ENCODE peak calls at places on chromosomes 5 and 9, in ten cellular contexts. E is A549; V is heart left ventricle; Q is astrocyte of the spinal cord; T is PC-3; C is hepatocyte; M is CD8-positive, alpha-beta T cell; Z is cardiac fibroblast; U is GM12865; Y is pancreas. W is an unnamed sample.

GRCh38 chr9:19028835-19029451 is 4.1 kb downstream of the SAXO1 start:
- DNase-seq in U (peak; percentile 65), T (peak; percentile 69), Y (peak; percentile 30), Z (peak; percentile 85), Q (peak; percentile 75), E (peak; percentile 66), M (no peak), V (peak; percentile 36), C (peak; percentile 81), W (peak; percentile 79)

GRCh38 chr5:68329554-68329953 is 114.0 kb downstream of the PIK3R1 start:
- DNase-seq in Y (no peak), C (no peak), T (no peak), U (no peak), V (no peak), M (no peak), E (no peak), Q (no peak), Z (no peak), W (no peak)

GRCh38 chr5:179371681-179372675 is 26.7 kb upstream of the ADAMTS2 start:
- DNase-seq in C (no peak), Q (no peak), Z (no peak), M (no peak), Y (peak; percentile 29), V (no peak), T (no peak), U (no peak), E (no peak), W (no peak)

GRCh38 chr9:77892171-77892570 is 139.4 kb downstream of the GNAQ start:
- DNase-seq in C (no peak), T (no peak), Z (no peak), V (no peak), Q (no peak), M (no peak), Y (no peak), E (no peak), U (peak; percentile 70), W (no peak)

GRCh38 chr9:265209-265900 is 50.7 kb downstream of the DOCK8 start:
- DNase-seq in U (no peak), E (no peak), Q (no peak), T (no peak), M (no peak), Z (no peak), C (no peak), Y (no peak), V (no peak), W (no peak)

GRCh38 chr9:126915281-126915816 is 767 bp downstream of the RALGPS1 start:
- DNase-seq in Y (peak; percentile 87), T (peak; percentile 61), Z (no peak), V (peak; percentile 31), C (peak; percentile 94), Q (no peak), U (peak; percentile 35), E (no peak), M (no peak), W (peak; percentile 34)

GRCh38 chr9:126363847-126364671 is 37.4 kb downstream of the MVB12B start:
- DNase-seq in T (peak; percentile 95), E (peak; percentile 50), V (no peak), M (no peak), Y (no peak), Q (peak; percentile 60), C (no peak), U (no peak), Z (peak; percentile 26), W (no peak)

GRCh38 chr5:76473676-76474075 is 70.6 kb downstream of the IQGAP2 start:
- DNase-seq in U (peak; percentile 31), E (no peak), Q (no peak), Y (no peak), T (no peak), Z (no peak), M (peak; percentile 38), C (no peak), V (no peak), W (no peak)

GRCh38 chr5:165286692-165287091 is 1781.3 kb downstream of the MAT2B start:
- DNase-seq in Y (no peak), Q (no peak), T (no peak), V (no peak), Z (no peak), C (no peak), U (no peak), M (no peak), E (no peak), W (no peak)

GRCh38 chr5:17178316-17178715 is 39.1 kb upstream of the BASP1 start:
- DNase-seq in Z (no peak), U (no peak), T (no peak), C (no peak), Q (no peak), M (no peak), E (no peak), V (no peak), Y (no peak), W (no peak)

DNA sequence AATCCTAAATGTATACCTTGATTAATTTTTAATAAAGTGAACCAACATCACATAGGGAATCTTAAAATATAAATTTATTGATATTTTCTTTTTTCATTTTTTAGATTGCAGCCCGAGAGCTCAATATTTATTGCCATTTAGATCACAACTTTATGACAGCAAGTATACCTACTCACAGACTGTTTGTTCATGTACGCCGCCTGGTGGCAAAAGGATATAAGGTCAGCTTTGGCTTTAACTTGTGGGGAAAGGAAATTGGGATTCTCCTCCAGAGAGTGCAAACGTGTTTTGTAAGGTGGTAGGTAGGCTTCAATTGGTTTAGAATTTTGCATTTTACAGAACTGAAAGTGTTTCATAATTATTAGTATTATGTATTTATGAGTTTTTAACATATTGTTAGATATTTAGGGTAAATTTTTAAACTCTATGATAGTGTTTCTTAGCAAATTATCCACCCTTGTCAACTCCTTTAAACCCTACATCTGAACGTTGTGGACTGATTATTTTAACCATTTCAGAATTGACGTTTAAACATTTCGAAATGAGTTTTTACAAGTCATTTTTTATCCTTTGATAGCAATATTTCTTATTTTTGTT is 17.5 kb upstream of the DHFR start:
- DNase-seq in C (peak; percentile 84), U (peak; percentile 77), V (peak; percentile 58), E (peak; percentile 79), Z (peak; percentile 86), Q (peak; percentile 68), Y (peak; percentile 63), M (no peak), T (peak; percentile 79), W (peak; percentile 88)
- TF ChIP-seq CTCF in C (peak; percentile 89), U (peak; percentile 81), V (peak; percentile 85), E (peak; percentile 84), Z (peak; percentile 86), Q (peak; percentile 90), Y (peak; percentile 72), M (peak; percentile 88), T (peak; percentile 63), W (peak; percentile 54)

GRCh38 chr9:37942616-37943328 is 38.8 kb upstream of the SLC25A51 start:
- DNase-seq in C (no peak), Q (no peak), E (no peak), M (no peak), V (no peak), Y (no peak), Z (no peak), T (peak; percentile 39), U (no peak), W (peak; percentile 36)
- TF ChIP-seq CTCF in C (no peak), Q (no peak), E (no peak), M (no peak), V (no peak), Y (no peak), Z (no peak), T (no peak), U (no peak), W (no peak)

DNA sequence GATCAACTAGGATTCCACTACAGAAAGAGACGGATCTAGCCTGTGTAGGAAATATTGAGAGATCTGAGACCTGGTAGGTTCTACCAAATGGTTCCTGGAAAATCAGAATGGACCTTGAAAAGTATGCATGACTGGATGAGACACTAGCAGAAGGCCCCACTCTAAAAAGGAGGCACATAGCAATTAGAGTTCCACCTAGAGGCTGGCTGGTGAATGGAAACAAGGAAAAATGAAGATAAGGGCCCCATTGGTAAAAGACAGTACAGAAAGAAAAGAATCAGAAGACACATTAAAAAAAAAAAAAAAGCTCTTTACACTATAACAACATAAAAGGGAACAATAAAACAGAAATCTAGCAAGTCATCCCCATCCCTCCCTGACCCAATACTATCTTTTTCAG is 518.5 kb downstream of the NR2F1-AS1 start:
- DNase-seq in C (no peak), U (peak; percentile 6), Y (no peak), Q (no peak), T (peak; percentile 48), Z (peak; percentile 33), M (no peak), E (peak; percentile 23), V (no peak), W (peak; percentile 38)
- TF ChIP-seq CTCF in C (no peak), U (no peak), Y (no peak), Q (peak; percentile 33), T (peak; percentile 61), Z (peak; percentile 36), M (no peak), E (no peak), V (no peak), W (no peak)

DNA sequence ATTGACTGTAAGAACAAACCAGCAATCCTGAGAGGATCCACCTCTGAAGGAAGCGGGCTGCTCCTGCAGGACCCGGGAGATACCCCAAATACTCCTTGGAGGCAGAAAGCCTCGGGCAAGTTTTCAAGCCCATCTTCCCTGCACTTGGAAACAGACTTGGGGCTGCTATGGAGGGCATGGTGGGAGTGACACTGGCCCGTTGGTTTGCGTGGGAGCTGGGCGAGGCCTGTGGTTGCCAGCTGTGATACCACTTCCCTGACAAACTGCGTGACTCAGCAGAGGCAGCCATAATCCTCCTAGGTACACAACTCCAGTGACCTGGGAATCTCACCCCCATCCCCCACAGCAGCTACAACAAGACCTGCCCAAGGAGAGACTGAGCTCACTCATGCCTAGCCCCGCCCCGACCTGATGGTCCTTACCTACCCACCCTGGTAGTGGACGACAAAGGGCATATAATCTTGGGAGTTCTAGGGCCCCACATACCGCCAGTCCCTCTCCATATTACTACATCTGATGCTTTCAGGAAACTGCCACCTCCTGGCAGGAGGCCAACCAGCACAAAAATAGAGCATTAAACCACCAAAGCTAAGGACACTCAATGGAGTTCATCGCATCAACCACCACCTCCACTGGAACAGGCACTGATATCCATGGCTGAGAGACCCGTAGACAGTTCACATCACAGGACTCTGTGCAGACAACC is 38.1 kb upstream of the VLDLR start:
- DNase-seq in T (peak; percentile 46), Q (no peak), C (no peak), M (no peak), U (no peak), Y (no peak), Z (no peak), V (peak; percentile 35), E (no peak), W (peak; percentile 45)
- TF ChIP-seq CTCF in T (no peak), Q (no peak), C (no peak), M (no peak), U (no peak), Y (no peak), Z (no peak), V (no peak), E (no peak), W (no peak)

GRCh38 chr5:110716247-110717245 is 9.9 kb downstream of the TMEM232 start:
- DNase-seq in C (no peak), E (peak; percentile 8), T (no peak), M (no peak), U (no peak), Q (no peak), Y (no peak), V (no peak), Z (peak; percentile 19), W (no peak)
- TF ChIP-seq CTCF in C (no peak), E (no peak), T (peak; percentile 29), M (no peak), U (no peak), Q (no peak), Y (no peak), V (no peak), Z (no peak), W (no peak)

W was measured in MCF 10A.